ENCODE peak calls at places on chromosome 2, in nine cellular contexts. One of them, this sample, is unnamed.

GRCh38 chr2:233079953-233080835 is 20.1 kb downstream of the INPP5D start:
- DNase-seq in neuronal stem cell: no peak
- DNase-seq in left ventricle myocardium inferior: no peak
- DNase-seq in A549: no peak
- DNase-seq in right cardiac atrium: no peak
- DNase-seq in psoas muscle: no peak
- DNase-seq in endothelial cell of umbilical vein: no peak
- DNase-seq in Peyer's patch: peak; percentile 18
- DNase-seq in body of pancreas: no peak
- DNase-seq in this sample: no peak

GRCh38 chr2:96918754-96919550 is 49.1 kb upstream of the SEMA4C start:
- DNase-seq in neuronal stem cell: no peak
- DNase-seq in left ventricle myocardium inferior: no peak
- DNase-seq in A549: no peak
- DNase-seq in right cardiac atrium: no peak
- DNase-seq in psoas muscle: no peak
- DNase-seq in endothelial cell of umbilical vein: no peak
- DNase-seq in Peyer's patch: peak; percentile 19
- DNase-seq in body of pancreas: no peak
- DNase-seq in this sample: no peak

GRCh38 chr2:100813527-100813926 is 6.4 kb upstream of the NPAS2 start:
- DNase-seq in neuronal stem cell: no peak
- DNase-seq in left ventricle myocardium inferior: no peak
- DNase-seq in A549: no peak
- DNase-seq in right cardiac atrium: no peak
- DNase-seq in psoas muscle: no peak
- DNase-seq in endothelial cell of umbilical vein: peak; percentile 65
- DNase-seq in Peyer's patch: no peak
- DNase-seq in body of pancreas: no peak
- DNase-seq in this sample: peak; percentile 88

GRCh38 chr2:220887271-220887870 is 684.7 kb downstream of the EPHA4 start:
- DNase-seq in neuronal stem cell: peak; percentile 11
- DNase-seq in left ventricle myocardium inferior: no peak
- DNase-seq in A549: no peak
- DNase-seq in right cardiac atrium: no peak
- DNase-seq in psoas muscle: no peak
- DNase-seq in endothelial cell of umbilical vein: no peak
- DNase-seq in Peyer's patch: no peak
- DNase-seq in body of pancreas: no peak
- DNase-seq in this sample: no peak

GRCh38 chr2:171522057-171522803 is at the start of gene CYBRD1:
- DNase-seq in neuronal stem cell: peak; percentile 29
- DNase-seq in left ventricle myocardium inferior: peak; percentile 90
- DNase-seq in A549: peak; percentile 78
- DNase-seq in right cardiac atrium: peak; percentile 97
- DNase-seq in psoas muscle: peak; percentile 84
- DNase-seq in endothelial cell of umbilical vein: peak; percentile 71
- DNase-seq in Peyer's patch: peak; percentile 91
- DNase-seq in body of pancreas: peak; percentile 40
- DNase-seq in this sample: peak; percentile 92

GRCh38 chr2:95385570-95385984 is 16.9 kb upstream of the FAHD2A start:
- DNase-seq in neuronal stem cell: no peak
- DNase-seq in left ventricle myocardium inferior: no peak
- DNase-seq in A549: no peak
- DNase-seq in right cardiac atrium: peak; percentile 78
- DNase-seq in psoas muscle: no peak
- DNase-seq in endothelial cell of umbilical vein: no peak
- DNase-seq in Peyer's patch: no peak
- DNase-seq in body of pancreas: no peak
- DNase-seq in this sample: no peak

GRCh38 chr2:220241423-220241822 is 614.0 kb downstream of the SLC4A3 start:
- DNase-seq in neuronal stem cell: no peak
- DNase-seq in left ventricle myocardium inferior: no peak
- DNase-seq in A549: no peak
- DNase-seq in right cardiac atrium: no peak
- DNase-seq in psoas muscle: no peak
- DNase-seq in endothelial cell of umbilical vein: no peak
- DNase-seq in Peyer's patch: no peak
- DNase-seq in body of pancreas: no peak
- DNase-seq in this sample: no peak

GRCh38 chr2:72003796-72004195 is 143.9 kb downstream of the CYP26B1 start:
- DNase-seq in neuronal stem cell: no peak
- DNase-seq in left ventricle myocardium inferior: no peak
- DNase-seq in A549: no peak
- DNase-seq in right cardiac atrium: no peak
- DNase-seq in psoas muscle: no peak
- DNase-seq in endothelial cell of umbilical vein: no peak
- DNase-seq in Peyer's patch: no peak
- DNase-seq in body of pancreas: no peak
- DNase-seq in this sample: no peak

GRCh38 chr2:18975506-18975905 is 382.9 kb downstream of the OSR1 start:
- DNase-seq in neuronal stem cell: no peak
- DNase-seq in left ventricle myocardium inferior: no peak
- DNase-seq in A549: no peak
- DNase-seq in right cardiac atrium: no peak
- DNase-seq in psoas muscle: no peak
- DNase-seq in endothelial cell of umbilical vein: no peak
- DNase-seq in Peyer's patch: no peak
- DNase-seq in body of pancreas: no peak
- DNase-seq in this sample: no peak

GRCh38 chr2:161161074-161161577 is 898 bp downstream of the TANK start:
- DNase-seq in neuronal stem cell: no peak
- DNase-seq in left ventricle myocardium inferior: no peak
- DNase-seq in A549: no peak
- DNase-seq in right cardiac atrium: no peak
- DNase-seq in psoas muscle: no peak
- DNase-seq in endothelial cell of umbilical vein: no peak
- DNase-seq in Peyer's patch: no peak
- DNase-seq in body of pancreas: no peak
- DNase-seq in this sample: no peak

GRCh38 chr2:26182441-26182840 is 9.6 kb downstream of the GAREM2 start:
- DNase-seq in neuronal stem cell: no peak
- DNase-seq in left ventricle myocardium inferior: no peak
- DNase-seq in A549: no peak
- DNase-seq in right cardiac atrium: no peak
- DNase-seq in psoas muscle: no peak
- DNase-seq in endothelial cell of umbilical vein: no peak
- DNase-seq in Peyer's patch: no peak
- DNase-seq in body of pancreas: no peak
- DNase-seq in this sample: no peak

GRCh38 chr2:80007722-80008503 is 296.6 kb downstream of the LRRTM1 start:
- DNase-seq in neuronal stem cell: peak; percentile 47
- DNase-seq in left ventricle myocardium inferior: no peak
- DNase-seq in A549: no peak
- DNase-seq in right cardiac atrium: no peak
- DNase-seq in psoas muscle: no peak
- DNase-seq in endothelial cell of umbilical vein: no peak
- DNase-seq in Peyer's patch: no peak
- DNase-seq in body of pancreas: no peak
- DNase-seq in this sample: no peak

GRCh38 chr2:104857262-104858221 is 3.6 kb downstream of the POU3F3 start:
- DNase-seq in neuronal stem cell: no peak
- DNase-seq in left ventricle myocardium inferior: no peak
- DNase-seq in A549: no peak
- DNase-seq in right cardiac atrium: no peak
- DNase-seq in psoas muscle: no peak
- DNase-seq in endothelial cell of umbilical vein: no peak
- DNase-seq in Peyer's patch: no peak
- DNase-seq in body of pancreas: no peak
- DNase-seq in this sample: peak; percentile 15

GRCh38 chr2:36578343-36579296 is 19.3 kb downstream of the FEZ2 start:
- DNase-seq in neuronal stem cell: no peak
- DNase-seq in left ventricle myocardium inferior: no peak
- DNase-seq in A549: peak; percentile 70
- DNase-seq in right cardiac atrium: no peak
- DNase-seq in psoas muscle: no peak
- DNase-seq in endothelial cell of umbilical vein: no peak
- DNase-seq in Peyer's patch: no peak
- DNase-seq in body of pancreas: no peak
- DNase-seq in this sample: no peak

GRCh38 chr2:223856021-223856420 is 18.6 kb upstream of the AP1S3 start:
- DNase-seq in neuronal stem cell: no peak
- DNase-seq in left ventricle myocardium inferior: no peak
- DNase-seq in A549: no peak
- DNase-seq in right cardiac atrium: no peak
- DNase-seq in psoas muscle: no peak
- DNase-seq in endothelial cell of umbilical vein: no peak
- DNase-seq in Peyer's patch: no peak
- DNase-seq in body of pancreas: no peak
- DNase-seq in this sample: no peak

GRCh38 chr2:156430236-156430977 is 5.8 kb upstream of the GPD2 start:
- DNase-seq in neuronal stem cell: no peak
- DNase-seq in left ventricle myocardium inferior: no peak
- DNase-seq in A549: peak; percentile 20
- DNase-seq in right cardiac atrium: no peak
- DNase-seq in psoas muscle: no peak
- DNase-seq in endothelial cell of umbilical vein: no peak
- DNase-seq in Peyer's patch: no peak
- DNase-seq in body of pancreas: no peak
- DNase-seq in this sample: no peak

GRCh38 chr2:88090446-88091283 is 23.0 kb downstream of the SMYD1 start:
- DNase-seq in neuronal stem cell: no peak
- DNase-seq in left ventricle myocardium inferior: no peak
- DNase-seq in A549: no peak
- DNase-seq in right cardiac atrium: no peak
- DNase-seq in psoas muscle: no peak
- DNase-seq in endothelial cell of umbilical vein: peak; percentile 18
- DNase-seq in Peyer's patch: no peak
- DNase-seq in body of pancreas: no peak
- DNase-seq in this sample: no peak

DNA sequence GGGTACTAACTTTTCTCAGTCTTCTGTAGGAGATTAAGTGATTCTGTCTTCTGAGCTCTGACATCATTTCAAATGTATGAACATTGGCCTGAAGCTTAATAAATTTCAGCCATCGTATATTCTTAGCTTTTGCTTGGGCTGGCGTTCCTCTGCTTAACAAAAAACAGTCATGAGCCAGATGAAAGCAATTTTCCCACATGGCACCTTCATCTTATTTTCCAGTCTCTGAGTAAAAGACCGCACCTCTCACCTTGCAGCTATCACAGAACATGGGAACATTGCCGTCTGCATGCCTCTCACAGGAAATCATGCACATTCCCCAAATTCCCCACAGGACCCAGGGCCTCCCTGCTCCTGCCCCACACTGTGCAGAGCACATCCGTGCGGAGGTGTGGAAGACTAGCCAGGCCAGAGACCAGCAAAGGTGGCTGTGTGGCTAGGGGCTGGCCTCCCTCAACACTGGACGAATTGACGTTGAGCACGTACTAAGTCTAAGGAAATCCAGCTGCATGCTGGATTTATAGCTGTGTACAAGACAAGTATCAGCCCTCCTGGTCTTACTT is 531.8 kb upstream of the ID2 start:
- DNase-seq in neuronal stem cell: no peak
- DNase-seq in left ventricle myocardium inferior: no peak
- DNase-seq in A549: no peak
- DNase-seq in right cardiac atrium: no peak
- DNase-seq in psoas muscle: no peak
- DNase-seq in endothelial cell of umbilical vein: no peak
- DNase-seq in Peyer's patch: no peak
- DNase-seq in body of pancreas: no peak
- DNase-seq in this sample: no peak
- H3K27ac ChIP-seq in neuronal stem cell: no peak overlapping the region
- H3K27ac ChIP-seq in left ventricle myocardium inferior: no peak overlapping the region
- H3K27ac ChIP-seq in A549: no peak overlapping the region
- H3K27ac ChIP-seq in right cardiac atrium: no peak overlapping the region
- H3K27ac ChIP-seq in psoas muscle: no peak overlapping the region
- H3K27ac ChIP-seq in endothelial cell of umbilical vein: no peak overlapping the region
- H3K27ac ChIP-seq in Peyer's patch: no peak overlapping the region
- H3K27ac ChIP-seq in body of pancreas: no peak overlapping the region
- H3K27ac ChIP-seq in this sample: no peak overlapping the region

DNA sequence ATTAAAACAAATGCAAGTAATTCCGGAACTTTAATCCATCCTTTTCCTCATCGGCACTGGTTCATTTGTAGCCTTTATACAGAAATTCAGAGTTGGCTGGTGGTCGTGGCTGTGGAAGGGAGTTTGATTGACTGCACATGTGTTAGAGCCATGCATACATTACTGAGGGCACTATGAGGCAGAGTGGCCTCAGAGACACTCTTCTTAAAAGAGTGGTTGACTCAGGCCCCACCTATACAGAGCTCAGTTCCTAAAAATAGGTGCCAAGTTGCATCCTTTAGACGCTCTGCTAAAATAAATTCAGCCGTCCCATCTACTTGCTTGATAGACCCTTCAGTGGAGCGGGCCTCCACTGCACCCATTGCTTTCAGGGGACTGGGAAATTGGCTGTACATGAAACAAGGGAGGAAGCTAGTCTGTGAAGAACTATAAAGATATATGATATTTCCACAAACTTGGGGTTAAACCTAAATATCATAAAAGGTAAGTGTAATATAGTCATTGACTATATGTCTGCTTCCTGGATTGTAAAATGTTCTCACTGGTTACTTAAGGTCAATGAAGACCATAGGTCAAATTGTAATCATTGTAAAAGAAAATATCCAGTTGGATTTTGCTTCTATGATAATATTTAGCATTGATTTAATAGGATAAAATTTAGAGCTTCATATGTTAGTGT is 298.9 kb downstream of the XIRP2 start:
- DNase-seq in neuronal stem cell: no peak
- DNase-seq in left ventricle myocardium inferior: no peak
- DNase-seq in A549: no peak
- DNase-seq in right cardiac atrium: no peak
- DNase-seq in psoas muscle: no peak
- DNase-seq in endothelial cell of umbilical vein: no peak
- DNase-seq in Peyer's patch: no peak
- DNase-seq in body of pancreas: no peak
- DNase-seq in this sample: no peak
- H3K4me3 ChIP-seq in neuronal stem cell: no peak overlapping the region
- H3K4me3 ChIP-seq in left ventricle myocardium inferior: peak overlapping the region; percentile 62
- H3K4me3 ChIP-seq in A549: no peak overlapping the region
- H3K4me3 ChIP-seq in right cardiac atrium: peak overlapping the region; percentile 45
- H3K4me3 ChIP-seq in psoas muscle: peak overlapping the region; percentile 74
- H3K4me3 ChIP-seq in endothelial cell of umbilical vein: no peak overlapping the region
- H3K4me3 ChIP-seq in Peyer's patch: no peak overlapping the region
- H3K4me3 ChIP-seq in body of pancreas: no peak overlapping the region
- H3K4me3 ChIP-seq in this sample: no peak overlapping the region

GRCh38 chr2:23482607-23483006 is 97.6 kb downstream of the KLHL29 start:
- DNase-seq in neuronal stem cell: no peak
- DNase-seq in left ventricle myocardium inferior: no peak
- DNase-seq in A549: no peak
- DNase-seq in right cardiac atrium: no peak
- DNase-seq in psoas muscle: no peak
- DNase-seq in endothelial cell of umbilical vein: no peak
- DNase-seq in Peyer's patch: no peak
- DNase-seq in body of pancreas: no peak
- DNase-seq in this sample: no peak
- H3K9me3 ChIP-seq in neuronal stem cell: no peaks in the 10 kb centered on the region
- H3K9me3 ChIP-seq in left ventricle myocardium inferior: no peaks in the 10 kb centered on the region
- H3K9me3 ChIP-seq in A549: no peaks in the 10 kb centered on the region
- H3K9me3 ChIP-seq in right cardiac atrium: no peaks in the 10 kb centered on the region
- H3K9me3 ChIP-seq in psoas muscle: no peaks in the 10 kb centered on the region
- H3K9me3 ChIP-seq in endothelial cell of umbilical vein: no peaks in the 10 kb centered on the region
- H3K9me3 ChIP-seq in Peyer's patch: no peaks in the 10 kb centered on the region
- H3K9me3 ChIP-seq in body of pancreas: no peaks in the 10 kb centered on the region
- H3K9me3 ChIP-seq in this sample: no peaks in the 10 kb centered on the region

DNA sequence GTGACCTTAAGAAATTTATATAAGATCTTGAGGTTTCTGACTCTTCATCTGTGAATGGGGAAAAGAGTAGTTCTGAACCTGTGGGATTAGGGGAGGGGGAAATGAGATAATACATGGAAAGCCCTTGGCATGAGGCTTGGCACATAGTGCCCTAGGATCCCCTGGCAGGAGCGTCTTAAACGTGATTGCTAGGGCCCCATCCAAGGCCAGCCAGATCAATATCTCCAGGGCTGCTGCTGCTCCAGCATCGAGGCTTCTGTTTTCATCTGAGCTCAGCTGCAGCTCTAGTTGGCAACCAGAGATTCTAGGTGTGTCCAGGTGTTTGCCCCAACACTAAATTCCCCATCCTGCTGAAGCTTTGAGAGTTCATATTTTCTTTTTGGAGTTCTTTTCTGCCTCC is 71.0 kb downstream of the IL1R2 start:
- DNase-seq in neuronal stem cell: no peak
- DNase-seq in left ventricle myocardium inferior: no peak
- DNase-seq in A549: no peak
- DNase-seq in right cardiac atrium: no peak
- DNase-seq in psoas muscle: no peak
- DNase-seq in endothelial cell of umbilical vein: no peak
- DNase-seq in Peyer's patch: no peak
- DNase-seq in body of pancreas: no peak
- DNase-seq in this sample: no peak
- H3K27ac ChIP-seq in neuronal stem cell: no peak overlapping the region
- H3K27ac ChIP-seq in left ventricle myocardium inferior: peak overlapping the region; percentile 96
- H3K27ac ChIP-seq in A549: peak overlapping the region; percentile 99
- H3K27ac ChIP-seq in right cardiac atrium: peak overlapping the region; percentile 92
- H3K27ac ChIP-seq in psoas muscle: peak overlapping the region; percentile 95
- H3K27ac ChIP-seq in endothelial cell of umbilical vein: no peak overlapping the region
- H3K27ac ChIP-seq in Peyer's patch: peak overlapping the region; percentile 75
- H3K27ac ChIP-seq in body of pancreas: no peak overlapping the region
- H3K27ac ChIP-seq in this sample: no peak overlapping the region

This sample was measured in small intestine.